ENCODE peak calls at places on chromosomes 12 and 14, in five cellular contexts. Y is CD8-positive, alpha-beta T cell; G is tibial artery; S is left ventricle myocardium inferior; N is MM.1S. I is an unnamed sample. For H3K27me3, the result is how much of the 10 kb centered on the place peaks cover.

GRCh38 chr12:4228122-4228580 is 45.4 kb upstream of the CCND2 start:
- DNase-seq in Y (no peak), G (no peak), S (no peak), N (no peak), I (no peak)

GRCh38 chr12:130716918-130717306 is 813 bp upstream of the RIMBP2 start:
- DNase-seq in Y (no peak), G (no peak), S (no peak), N (no peak), I (peak)

GRCh38 chr14:21103165-21103709 is 2.4 kb downstream of the TMEM253 start:
- DNase-seq in Y (no peak), G (no peak), S (no peak), N (no peak), I (no peak)

GRCh38 chr12:111363578-111363977 is 5.3 kb downstream of the PHETA1 start:
- DNase-seq in Y (no peak), G (no peak), S (no peak), N (no peak), I (no peak)

GRCh38 chr12:6278439-6279255 is 31.8 kb upstream of the PLEKHG6 start:
- DNase-seq in Y (peak), G (peak), S (peak), N (peak), I (peak)

GRCh38 chr12:95224202-95225170 is 6.9 kb downstream of the VEZT start:
- DNase-seq in Y (no peak), G (no peak), S (no peak), N (no peak), I (no peak)

GRCh38 chr14:24431569-24432258 is 2.0 kb downstream of the KHNYN start:
- DNase-seq in Y (peak), G (peak), S (peak), N (peak), I (peak)

GRCh38 chr14:69088523-69089445 is 64.1 kb downstream of the DCAF5 start:
- DNase-seq in Y (no peak), G (no peak), S (no peak), N (peak), I (no peak)

GRCh38 chr12:3490848-3491382 is at the start of gene PRMT8:
- DNase-seq in Y (no peak), G (no peak), S (no peak), N (no peak), I (no peak)

GRCh38 chr14:73311710-73312035 is 74.4 kb downstream of the PAPLN start:
- DNase-seq in Y (no peak), G (no peak), S (no peak), N (no peak), I (no peak)

GRCh38 chr12:23217158-23217557 is 592.2 kb downstream of the ETNK1 start:
- DNase-seq in Y (no peak), G (no peak), S (no peak), N (no peak), I (no peak)

GRCh38 chr14:91869556-91869955 is 2.2 kb upstream of the TC2N start:
- DNase-seq in Y (peak), G (no peak), S (no peak), N (no peak), I (no peak)

GRCh38 chr14:103693514-103693913 is 21.7 kb downstream of the XRCC3 start:
- DNase-seq in Y (no peak), G (no peak), S (no peak), N (no peak), I (no peak)

GRCh38 chr12:132284071-132284492 is 45.3 kb downstream of the GALNT9 start:
- DNase-seq in Y (no peak), G (no peak), S (no peak), N (no peak), I (no peak)

GRCh38 chr12:132282950-132283771 is 46.2 kb downstream of the GALNT9 start:
- DNase-seq in Y (peak), G (no peak), S (no peak), N (no peak), I (no peak)

GRCh38 chr12:132280436-132280835 is 49.0 kb downstream of the GALNT9 start:
- DNase-seq in Y (no peak), G (no peak), S (no peak), N (no peak), I (no peak)

GRCh38 chr12:132281021-132281420 is 48.4 kb downstream of the GALNT9 start:
- DNase-seq in Y (no peak), G (no peak), S (no peak), N (no peak), I (no peak)

DNA sequence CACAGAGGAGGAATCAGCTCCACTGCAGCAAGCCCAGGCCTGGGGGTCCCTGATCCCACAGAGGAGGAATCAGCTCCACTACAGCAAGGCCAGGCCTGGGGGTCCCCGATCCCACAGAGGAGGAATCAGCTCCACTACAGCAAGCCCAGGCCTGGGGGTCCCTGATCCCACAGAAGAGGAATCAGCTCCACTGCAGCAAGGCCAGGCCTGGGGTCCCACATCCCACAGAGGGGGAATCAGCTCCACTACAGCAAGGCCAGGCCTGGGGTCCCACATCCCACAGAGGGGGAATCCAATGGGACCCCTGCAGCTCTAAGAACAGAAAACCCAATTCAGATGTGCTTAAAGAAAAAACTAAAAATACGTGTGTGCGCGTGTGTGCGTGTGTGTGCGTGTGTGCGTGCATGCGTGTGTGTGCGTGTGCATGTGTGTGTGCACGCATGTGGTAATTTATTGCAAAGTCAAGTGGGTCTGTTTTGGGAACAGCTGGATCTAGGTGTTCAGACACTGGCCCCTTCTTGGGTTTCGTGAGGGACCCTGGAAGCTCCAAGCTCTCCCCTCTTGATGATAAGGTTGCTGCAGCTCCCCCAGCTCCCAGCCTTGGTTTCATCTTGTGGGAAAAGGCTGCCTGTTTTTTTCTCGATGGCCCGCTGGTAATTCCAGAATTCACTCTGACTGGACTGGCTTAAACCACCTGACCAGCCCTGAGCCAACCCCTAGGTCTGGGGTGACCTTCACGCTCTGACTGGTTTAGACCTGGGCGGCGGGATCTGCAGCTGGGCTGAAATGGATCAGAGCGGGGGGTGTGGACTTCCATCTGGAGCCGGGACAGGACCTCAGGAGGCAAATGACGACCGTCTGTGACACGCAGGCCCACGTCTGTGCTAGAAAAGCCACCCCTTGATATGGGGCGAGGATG is 47.1 kb downstream of the GALNT9 start:
- DNase-seq in Y (no peak), G (no peak), S (no peak), N (no peak), I (no peak)
- H3K27me3 ChIP-seq in Y (under half), G (half or more), S (half or more), N (under half), I (under half)

DNA sequence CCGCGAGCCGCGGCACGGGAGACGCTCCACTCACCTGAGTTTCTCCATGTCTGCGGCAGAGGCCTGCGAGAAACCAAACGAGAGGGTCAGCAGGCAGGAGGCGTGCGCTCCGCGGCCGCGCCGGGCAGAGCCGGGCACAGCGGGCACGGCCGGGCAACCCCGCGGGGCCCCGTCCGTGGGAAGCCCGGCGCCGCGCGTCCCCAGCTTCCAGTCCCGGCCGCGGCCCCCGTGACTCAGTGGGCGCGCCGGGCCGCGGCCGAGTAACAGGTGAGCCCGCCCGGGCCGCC is 19.4 kb downstream of the BEGAIN start:
- DNase-seq in Y (no peak), G (no peak), S (no peak), N (no peak), I (no peak)
- H3K4me3 ChIP-seq in Y (no peak), G (peak), S (peak), N (no peak), I (no peak)

GRCh38 chr14:101559250-101559623 is 2.1 kb upstream of the DIO3 start:
- DNase-seq in Y (no peak), G (no peak), S (no peak), N (no peak), I (no peak)

GRCh38 chr14:101557321-101557695 is 4.0 kb upstream of the DIO3 start:
- DNase-seq in Y (no peak), G (no peak), S (no peak), N (no peak), I (no peak)

GRCh38 chr14:101556566-101557320 is 4.6 kb upstream of the DIO3 start:
- DNase-seq in Y (no peak), G (no peak), S (no peak), N (no peak), I (no peak)

GRCh38 chr14:101558739-101559240 is 2.5 kb upstream of the DIO3 start:
- DNase-seq in Y (no peak), G (no peak), S (no peak), N (no peak), I (no peak)

DNA sequence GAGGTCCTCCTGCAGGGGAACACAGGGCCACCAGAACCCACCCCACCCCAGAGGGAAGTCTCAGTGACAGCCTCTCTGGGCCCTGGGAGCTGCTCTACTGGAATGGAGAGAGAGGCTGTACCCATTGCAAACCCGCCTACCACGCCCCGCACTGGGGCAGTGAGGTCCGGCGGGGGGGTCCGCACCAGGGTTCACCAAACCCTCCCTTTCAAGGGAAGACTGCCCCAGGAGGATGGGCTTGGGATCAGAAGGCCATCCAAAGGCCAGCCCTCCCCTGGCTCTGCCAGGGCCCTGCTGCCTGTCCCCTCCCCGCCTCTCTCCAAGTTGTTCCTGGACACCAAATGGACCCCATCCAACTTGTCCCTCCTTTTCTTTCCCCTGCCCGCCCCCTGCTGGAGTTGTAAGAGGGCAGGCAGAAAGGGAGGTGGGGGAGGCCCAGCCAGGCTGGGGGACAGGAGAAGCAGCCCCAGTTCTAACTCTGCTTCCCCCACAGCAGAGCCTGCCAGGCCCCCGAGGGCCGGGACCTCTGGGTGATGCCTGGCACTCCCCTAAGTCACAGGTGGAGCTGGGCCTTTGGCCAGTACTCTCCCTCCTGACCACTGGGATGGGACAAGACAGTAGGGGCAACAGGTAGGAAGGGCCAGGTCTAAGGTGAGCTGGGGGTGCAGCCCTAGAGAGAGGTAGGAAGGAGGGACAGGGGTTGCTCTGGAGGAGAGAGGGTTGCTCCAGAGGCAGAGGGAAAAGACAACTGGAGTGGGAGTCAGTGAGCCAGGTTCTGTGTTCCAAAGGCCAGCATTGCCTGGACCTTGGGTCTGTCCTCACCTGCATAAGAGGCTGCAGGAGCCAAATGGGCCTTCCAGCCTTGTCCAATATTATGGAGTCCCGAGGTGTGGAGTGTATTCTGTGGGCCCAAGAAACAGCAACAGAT is 3.2 kb upstream of the DIO3 start:
- DNase-seq in Y (no peak), G (peak), S (no peak), N (no peak), I (no peak)
- TF ChIP-seq CTCF in Y (no peak), G (no peak), S (no peak), N (no peak), I (no peak)

GRCh38 chr12:117968084-117968789 is 553 bp downstream of the KSR2 start:
- DNase-seq in Y (no peak), G (no peak), S (no peak), N (no peak), I (no peak)

GRCh38 chr12:117970334-117970733 is 1.5 kb upstream of the KSR2 start:
- DNase-seq in Y (no peak), G (no peak), S (no peak), N (no peak), I (no peak)

GRCh38 chr12:117968826-117969659 is at the start of gene KSR2:
- DNase-seq in Y (peak), G (no peak), S (no peak), N (peak), I (peak)

GRCh38 chr12:117975006-117975405 is 6.2 kb upstream of the KSR2 start:
- DNase-seq in Y (no peak), G (no peak), S (no peak), N (no peak), I (no peak)

GRCh38 chr12:117972341-117972740 is 3.6 kb upstream of the KSR2 start:
- DNase-seq in Y (no peak), G (no peak), S (no peak), N (no peak), I (no peak)
- H3K27me3 ChIP-seq in Y (under half), G (under half), S (half or more), N (under half), I (under half)